ENCODE peak calls at places on chromosomes 1 and 21, in six cellular contexts. One of them, this sample, is unnamed.

GRCh38 chr1:79293611-79294010 is 287.1 kb upstream of the ADGRL4 start:
- DNase-seq in WTC11: no peak
- DNase-seq in fibroblast of the conjunctiva: no peak
- DNase-seq in NCI-H510A treated with DMSO at 0.1 percent for 48 hours: no peak
- DNase-seq in HCT116: no peak
- DNase-seq in Right ventricle myocardium superior: no peak
- DNase-seq in this sample: no peak

GRCh38 chr21:25297117-25297516 is 310.2 kb downstream of the MRPL39 start:
- DNase-seq in WTC11: no peak
- DNase-seq in fibroblast of the conjunctiva: no peak
- DNase-seq in NCI-H510A treated with DMSO at 0.1 percent for 48 hours: no peak
- DNase-seq in HCT116: no peak
- DNase-seq in Right ventricle myocardium superior: no peak
- DNase-seq in this sample: no peak

GRCh38 chr1:213425631-213426030 is 374.6 kb downstream of the RPS6KC1 start:
- DNase-seq in WTC11: no peak
- DNase-seq in fibroblast of the conjunctiva: no peak
- DNase-seq in NCI-H510A treated with DMSO at 0.1 percent for 48 hours: no peak
- DNase-seq in HCT116: no peak
- DNase-seq in Right ventricle myocardium superior: no peak
- DNase-seq in this sample: no peak

GRCh38 chr1:1344672-1345361 is 4.4 kb downstream of the DVL1 start:
- DNase-seq in WTC11: peak; percentile 52
- DNase-seq in fibroblast of the conjunctiva: no peak
- DNase-seq in NCI-H510A treated with DMSO at 0.1 percent for 48 hours: no peak
- DNase-seq in HCT116: peak; percentile 95
- DNase-seq in Right ventricle myocardium superior: no peak
- DNase-seq in this sample: no peak

GRCh38 chr21:37257526-37257966 is 9.6 kb downstream of the VPS26C start:
- DNase-seq in WTC11: no peak
- DNase-seq in fibroblast of the conjunctiva: no peak
- DNase-seq in NCI-H510A treated with DMSO at 0.1 percent for 48 hours: no peak
- DNase-seq in HCT116: no peak
- DNase-seq in Right ventricle myocardium superior: peak; percentile 53
- DNase-seq in this sample: no peak

GRCh38 chr21:37368536-37369279 is 2.1 kb downstream of the DYRK1A start:
- DNase-seq in WTC11: no peak
- DNase-seq in fibroblast of the conjunctiva: no peak
- DNase-seq in NCI-H510A treated with DMSO at 0.1 percent for 48 hours: no peak
- DNase-seq in HCT116: no peak
- DNase-seq in Right ventricle myocardium superior: no peak
- DNase-seq in this sample: no peak

GRCh38 chr1:91120915-91121314 is 99.1 kb upstream of the ZNF644 start:
- DNase-seq in WTC11: no peak
- DNase-seq in fibroblast of the conjunctiva: peak; percentile 30
- DNase-seq in NCI-H510A treated with DMSO at 0.1 percent for 48 hours: no peak
- DNase-seq in HCT116: no peak
- DNase-seq in Right ventricle myocardium superior: no peak
- DNase-seq in this sample: no peak

GRCh38 chr1:170340259-170340658 is 191.7 kb upstream of the GORAB start:
- DNase-seq in WTC11: no peak
- DNase-seq in fibroblast of the conjunctiva: no peak
- DNase-seq in NCI-H510A treated with DMSO at 0.1 percent for 48 hours: no peak
- DNase-seq in HCT116: no peak
- DNase-seq in Right ventricle myocardium superior: no peak
- DNase-seq in this sample: no peak

GRCh38 chr1:156281281-156282142 is 1.1 kb downstream of the SMG5 start:
- DNase-seq in WTC11: no peak
- DNase-seq in fibroblast of the conjunctiva: no peak
- DNase-seq in NCI-H510A treated with DMSO at 0.1 percent for 48 hours: peak; percentile 39
- DNase-seq in HCT116: no peak
- DNase-seq in Right ventricle myocardium superior: peak; percentile 78
- DNase-seq in this sample: no peak

GRCh38 chr21:40191196-40191595 is 324.0 kb downstream of the PCP4 start:
- DNase-seq in WTC11: no peak
- DNase-seq in fibroblast of the conjunctiva: no peak
- DNase-seq in NCI-H510A treated with DMSO at 0.1 percent for 48 hours: no peak
- DNase-seq in HCT116: no peak
- DNase-seq in Right ventricle myocardium superior: no peak
- DNase-seq in this sample: no peak

GRCh38 chr1:6118415-6118814 is 61.7 kb downstream of the CHD5 start:
- DNase-seq in WTC11: no peak
- DNase-seq in fibroblast of the conjunctiva: no peak
- DNase-seq in NCI-H510A treated with DMSO at 0.1 percent for 48 hours: no peak
- DNase-seq in HCT116: no peak
- DNase-seq in Right ventricle myocardium superior: no peak
- DNase-seq in this sample: no peak

GRCh38 chr21:28903448-28903847 is 89.2 kb downstream of the LTN1 start:
- DNase-seq in WTC11: no peak
- DNase-seq in fibroblast of the conjunctiva: no peak
- DNase-seq in NCI-H510A treated with DMSO at 0.1 percent for 48 hours: no peak
- DNase-seq in HCT116: no peak
- DNase-seq in Right ventricle myocardium superior: no peak
- DNase-seq in this sample: no peak

GRCh38 chr1:51189421-51190073 is 46.5 kb upstream of the RNF11 start:
- DNase-seq in WTC11: peak; percentile 21
- DNase-seq in fibroblast of the conjunctiva: peak; percentile 73
- DNase-seq in NCI-H510A treated with DMSO at 0.1 percent for 48 hours: peak; percentile 83
- DNase-seq in HCT116: peak; percentile 61
- DNase-seq in Right ventricle myocardium superior: no peak
- DNase-seq in this sample: peak; percentile 45

GRCh38 chr1:55443175-55443933 is 228.2 kb upstream of the USP24 start:
- DNase-seq in WTC11: no peak
- DNase-seq in fibroblast of the conjunctiva: peak; percentile 99
- DNase-seq in NCI-H510A treated with DMSO at 0.1 percent for 48 hours: peak; percentile 65
- DNase-seq in HCT116: peak; percentile 60
- DNase-seq in Right ventricle myocardium superior: peak; percentile 86
- DNase-seq in this sample: peak; percentile 95

GRCh38 chr1:53365405-53366063 is 37.7 kb upstream of the LRP8 start:
- DNase-seq in WTC11: peak; percentile 3
- DNase-seq in fibroblast of the conjunctiva: no peak
- DNase-seq in NCI-H510A treated with DMSO at 0.1 percent for 48 hours: no peak
- DNase-seq in HCT116: no peak
- DNase-seq in Right ventricle myocardium superior: no peak
- DNase-seq in this sample: no peak

GRCh38 chr1:53807916-53808315 is 30.2 kb downstream of the NDC1 start:
- DNase-seq in WTC11: no peak
- DNase-seq in fibroblast of the conjunctiva: no peak
- DNase-seq in NCI-H510A treated with DMSO at 0.1 percent for 48 hours: no peak
- DNase-seq in HCT116: no peak
- DNase-seq in Right ventricle myocardium superior: no peak
- DNase-seq in this sample: peak; percentile 71